ENCODE peak calls at places on chromosomes 3 and 15, in four cellular contexts. Q, Y, V and J are unnamed samples.

GRCh38 chr3:67484085-67484484 is 170.3 kb downstream of the SUCLG2 start:
- DNase-seq in Q (no peak), V (no peak), Y (no peak), J (no peak)

GRCh38 chr3:188914556-188914955 is 257.2 kb upstream of the TPRG1 start:
- DNase-seq in V (no peak), Y (no peak), Q (peak), J (peak)

GRCh38 chr15:99722406-99722805 is 10.8 kb downstream of the LYSMD4 start:
- DNase-seq in Q (no peak), V (no peak), Y (no peak), J (no peak)

GRCh38 chr3:175646865-175647264 is 787.7 kb downstream of the NAALADL2 start:
- DNase-seq in Y (no peak), Q (peak), V (no peak), J (no peak)

GRCh38 chr3:30649572-30650310 is 43.3 kb downstream of the TGFBR2 start:
- DNase-seq in Q (no peak), V (no peak), Y (no peak), J (peak)

GRCh38 chr3:134392336-134392983 is 18.2 kb upstream of the AMOTL2 start:
- DNase-seq in Y (no peak), V (no peak), Q (no peak), J (no peak)

GRCh38 chr15:34182942-34183341 is 27.0 kb downstream of the KATNBL1 start:
- DNase-seq in Y (no peak), V (no peak), Q (no peak), J (no peak)

GRCh38 chr3:149532463-149533180 is 58.1 kb downstream of the TM4SF4 start:
- DNase-seq in Y (no peak), Q (no peak), V (no peak), J (no peak)

GRCh38 chr3:32440481-32441350 is 49.1 kb downstream of the CMTM7 start:
- DNase-seq in V (no peak), Q (peak), Y (peak), J (peak)

GRCh38 chr3:40608091-40608490 is 83.3 kb downstream of the ZNF621 start:
- DNase-seq in Y (no peak), V (no peak), Q (no peak), J (no peak)

GRCh38 chr3:196736670-196737374 is 2.8 kb upstream of the PAK2 start:
- DNase-seq in Q (no peak), V (no peak), Y (no peak), J (no peak)

GRCh38 chr3:79351693-79352092 is 416.1 kb downstream of the ROBO1 start:
- DNase-seq in Q (no peak), V (no peak), Y (no peak), J (no peak)

GRCh38 chr3:61172684-61173083 is 78.6 kb downstream of the FHIT start:
- DNase-seq in Y (no peak), V (no peak), Q (no peak), J (no peak)

GRCh38 chr3:114758828-114759709 is 388.0 kb downstream of the ZBTB20 start:
- DNase-seq in V (no peak), Q (peak), Y (no peak), J (peak)

GRCh38 chr15:77021088-77021481 is 26.2 kb downstream of the PSTPIP1 start:
- DNase-seq in V (no peak), Q (no peak), Y (no peak), J (no peak)

GRCh38 chr3:139657434-139657833 is 20.3 kb downstream of the NMNAT3 start:
- DNase-seq in V (no peak), Q (no peak), Y (no peak), J (no peak)

GRCh38 chr3:5767304-5767703 is 579.8 kb downstream of the EDEM1 start:
- DNase-seq in Y (no peak), V (no peak), Q (no peak), J (no peak)

GRCh38 chr3:129605593-129606521 is 619 bp downstream of the PLXND1 start:
- DNase-seq in V (no peak), Y (peak), Q (peak), J (peak)

GRCh38 chr3:10889206-10889960 is 73.4 kb downstream of the SLC6A11 start:
- DNase-seq in Y (no peak), V (no peak), Q (no peak), J (no peak)

GRCh38 chr15:51312132-51312531 is 26.3 kb downstream of the CYP19A1 start:
- DNase-seq in Y (no peak), Q (peak), V (no peak), J (no peak)

GRCh38 chr3:24004171-24004938 is 59.3 kb downstream of the NR1D2 start:
- DNase-seq in Q (no peak), Y (no peak), V (no peak), J (no peak)

GRCh38 chr3:55538158-55538557 is 51.1 kb upstream of the WNT5A start:
- DNase-seq in V (no peak), Q (no peak), Y (no peak), J (no peak)

GRCh38 chr3:52259035-52259434 is 13.5 kb downstream of the PPM1M start:
- DNase-seq in Q (peak), V (no peak), Y (no peak), J (no peak)

GRCh38 chr3:53753518-53754183 is 92.6 kb downstream of the CHDH start:
- DNase-seq in Q (no peak), V (no peak), Y (no peak), J (no peak)

GRCh38 chr3:122265937-122266336 is 59.1 kb upstream of the CSTA start:
- DNase-seq in V (no peak), Q (no peak), Y (no peak), J (no peak)

GRCh38 chr3:24601500-24601899 is 106.8 kb upstream of the THRB start:
- DNase-seq in V (no peak), Q (peak), Y (no peak), J (no peak)

GRCh38 chr15:91469627-91470567 is 369.8 kb downstream of the SV2B start:
- DNase-seq in Y (no peak), Q (no peak), V (peak), J (no peak)

GRCh38 chr3:127404614-127405598 is 117.1 kb upstream of the PRR20G start:
- DNase-seq in Q (no peak), Y (no peak), V (no peak), J (no peak)

GRCh38 chr3:31431322-31431721 is 101.4 kb upstream of the STT3B start:
- DNase-seq in V (no peak), Y (no peak), Q (no peak), J (no peak)

GRCh38 chr3:19147905-19148767 is at the start of gene KCNH8:
- DNase-seq in Y (no peak), Q (no peak), V (no peak), J (peak)

GRCh38 chr15:66405605-66406004 is 18.9 kb downstream of the MAP2K1 start:
- DNase-seq in V (no peak), Q (no peak), Y (no peak), J (no peak)

GRCh38 chr3:24550588-24550987 is 55.9 kb upstream of the THRB start:
- DNase-seq in Y (no peak), Q (peak), V (no peak), J (peak)

GRCh38 chr3:127159547-127159946 is 33.4 kb upstream of the PRR23E start:
- DNase-seq in Q (no peak), V (no peak), Y (peak), J (no peak)

GRCh38 chr15:71333839-71334238 is 218.6 kb downstream of the THSD4 start:
- DNase-seq in V (no peak), Y (no peak), Q (peak), J (peak)

GRCh38 chr3:8420613-8421012 is 81.0 kb upstream of the LMCD1 start:
- DNase-seq in Y (no peak), Q (peak), V (no peak), J (peak)

GRCh38 chr3:147215660-147216059 is 190.7 kb downstream of the ZIC4 start:
- DNase-seq in V (no peak), Y (no peak), Q (no peak), J (no peak)

GRCh38 chr3:30488070-30488756 is 118.2 kb upstream of the TGFBR2 start:
- DNase-seq in Q (no peak), V (no peak), Y (no peak), J (no peak)

GRCh38 chr15:100101389-100102089 is 240.2 kb downstream of the ADAMTS17 start:
- DNase-seq in Q (no peak), V (no peak), Y (no peak), J (no peak)